ENCODE peak calls at places on chromosomes 12 and 14, in four cellular contexts. T is HepG2, U is H1, V is GM12878. J is an unnamed sample.

GRCh38 chr14:68576496-68577244 is 216.2 kb downstream of the ZFP36L1 start:
- DNase-seq in T (peak; percentile 52), U (no peak), V (no peak), J (no peak)

GRCh38 chr14:76644875-76645518 is 116.3 kb upstream of the VASH1 start:
- DNase-seq in T (peak; percentile 30), U (peak; percentile 17), V (no peak), J (peak; percentile 40)

GRCh38 chr12:106170285-106170684 is 31.5 kb upstream of the NUAK1 start:
- DNase-seq in T (no peak), U (no peak), V (no peak), J (no peak)

GRCh38 chr14:96409701-96410100 is 17.8 kb downstream of the AK7 start:
- DNase-seq in T (peak; percentile 62), U (no peak), V (no peak), J (no peak)

GRCh38 chr12:96719671-96720362 is 187.2 kb upstream of the NEDD1 start:
- DNase-seq in T (no peak), U (no peak), V (peak; percentile 54), J (no peak)

GRCh38 chr12:87756111-87756510 is 273.1 kb downstream of the C12orf50 start:
- DNase-seq in T (no peak), U (no peak), V (no peak), J (no peak)

GRCh38 chr12:132399092-132400010 is 70.0 kb upstream of the GALNT9 start:
- DNase-seq in T (no peak), U (no peak), V (no peak), J (no peak)

GRCh38 chr12:110860833-110861291 is 14.1 kb downstream of the CCDC63 start:
- DNase-seq in T (no peak), U (no peak), V (no peak), J (peak; percentile 74)

GRCh38 chr12:21526053-21526452 is at the start of gene SPX:
- DNase-seq in T (peak; percentile 6), U (no peak), V (no peak), J (no peak)

GRCh38 chr12:15842106-15842505 is 40.1 kb upstream of the STRAP start:
- DNase-seq in T (no peak), U (no peak), V (no peak), J (no peak)
- TF ChIP-seq SUZ12 in T (no peak), U (no peak), V (no peak), J (no peak)

DNA sequence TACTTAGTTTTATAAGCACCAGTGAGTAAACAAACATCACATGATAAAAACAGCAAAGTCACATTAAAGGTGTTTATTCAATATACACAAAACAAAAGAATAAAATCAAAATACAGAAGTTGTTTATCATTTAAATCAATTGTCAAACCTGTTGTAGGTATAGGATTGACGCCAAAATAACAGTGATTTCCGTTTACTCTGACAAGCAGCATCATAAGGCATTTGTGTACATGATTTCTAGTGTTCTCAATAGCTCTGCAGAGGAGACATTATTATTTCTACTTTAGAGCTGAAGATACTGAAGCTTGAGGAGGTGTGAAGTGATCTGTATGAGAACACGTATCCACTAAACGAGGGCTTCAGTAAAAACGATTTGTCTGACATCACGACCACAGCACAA is 171.9 kb downstream of the CCDC59 start:
- DNase-seq in T (no peak), U (no peak), V (no peak), J (no peak)
- H3K4me3 ChIP-seq in T (no peak overlapping the region), U (no peak overlapping the region), V (no peak overlapping the region), J (no peak overlapping the region)

GRCh38 chr12:15933751-15934150 is 22.6 kb downstream of the DERA start:
- DNase-seq in T (no peak), U (no peak), V (no peak), J (no peak)

GRCh38 chr12:15928870-15929571 is 17.9 kb downstream of the DERA start:
- DNase-seq in T (no peak), U (no peak), V (peak; percentile 34), J (no peak)

GRCh38 chr12:15932975-15933374 is 21.8 kb downstream of the DERA start:
- DNase-seq in T (no peak), U (no peak), V (no peak), J (no peak)

GRCh38 chr12:15928345-15928744 is 17.2 kb downstream of the DERA start:
- DNase-seq in T (peak; percentile 24), U (no peak), V (peak; percentile 11), J (no peak)

DNA sequence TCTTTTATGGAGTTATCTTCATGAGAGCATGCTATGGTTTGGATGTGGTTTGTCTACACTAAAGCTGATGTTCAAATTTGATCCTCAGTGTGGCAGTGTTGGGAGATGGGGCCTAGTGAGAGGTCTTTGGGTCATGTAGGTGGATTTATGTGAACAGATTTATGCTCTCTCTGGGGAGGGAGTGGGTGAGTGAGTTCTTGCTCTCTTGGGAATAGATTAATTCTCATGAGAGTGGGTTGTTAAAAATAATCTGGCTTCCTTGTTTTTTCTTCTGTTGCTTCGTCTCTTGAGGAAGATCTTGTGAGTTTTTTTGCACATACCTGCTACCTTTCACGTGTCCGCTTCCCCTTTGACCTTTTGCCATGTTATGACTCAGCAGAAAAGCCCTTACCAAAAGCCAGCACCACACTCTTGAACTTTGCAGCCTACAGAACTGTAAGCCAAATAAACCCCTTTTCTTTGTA is 20.5 kb downstream of the DERA start:
- DNase-seq in T (peak; percentile 44), U (no peak), V (peak; percentile 64), J (no peak)
- TF ChIP-seq ZNF274 in T (no peak), U (no peak), V (no peak), J (no peak)

GRCh38 chr12:6450091-6450868 is 1.6 kb upstream of the TAPBPL start:
- DNase-seq in T (no peak), U (no peak), V (no peak), J (no peak)

GRCh38 chr12:6450869-6451347 is 934 bp upstream of the TAPBPL start:
- DNase-seq in T (no peak), U (no peak), V (no peak), J (peak; percentile 84)

GRCh38 chr12:6451348-6452244 is at the start of gene TAPBPL:
- DNase-seq in T (peak; percentile 89), U (no peak), V (peak; percentile 75), J (peak; percentile 48)

GRCh38 chr12:6452245-6452731 is 446 bp downstream of the TAPBPL start:
- DNase-seq in T (no peak), U (no peak), V (no peak), J (no peak)

GRCh38 chr12:6452908-6453630 is 1.2 kb downstream of the TAPBPL start:
- DNase-seq in T (no peak), U (no peak), V (no peak), J (no peak)
- TF ChIP-seq SUZ12 in T (no peak), U (no peak), V (no peak), J (no peak)

GRCh38 chr12:13534645-13535398 is 338.3 kb downstream of the EMP1 start:
- DNase-seq in T (peak; percentile 39), U (peak; percentile 46), V (no peak), J (peak; percentile 96)
- H3K4me3 ChIP-seq in T (no peak overlapping the region), U (no peak overlapping the region), V (no peak overlapping the region), J (no peak overlapping the region)